ENCODE peak calls at places on chromosome 15, in nine cellular contexts. One of them, this sample, is unnamed.

GRCh38 chr15:98221144-98221543 is 260.6 kb downstream of the ARRDC4 start:
- DNase-seq in transverse colon: no peak
- DNase-seq in fibroblast of mammary gland: no peak
- DNase-seq in psoas muscle: no peak
- DNase-seq in PC-3: no peak
- DNase-seq in pancreas: no peak
- DNase-seq in cardiac fibroblast: no peak
- DNase-seq in kidney epithelial cell: no peak
- DNase-seq in BE2C: no peak
- DNase-seq in this sample: no peak

GRCh38 chr15:58513681-58514336 is 82.0 kb downstream of the LIPC start:
- DNase-seq in kidney epithelial cell: no peak
- DNase-seq in transverse colon: no peak
- DNase-seq in pancreas: no peak
- DNase-seq in BE2C: no peak
- DNase-seq in psoas muscle: no peak
- DNase-seq in cardiac fibroblast: no peak
- DNase-seq in fibroblast of mammary gland: no peak
- DNase-seq in PC-3: no peak
- DNase-seq in this sample: no peak

GRCh38 chr15:93459396-93459795 is 370.4 kb upstream of the RGMA start:
- DNase-seq in kidney epithelial cell: no peak
- DNase-seq in cardiac fibroblast: no peak
- DNase-seq in psoas muscle: peak; percentile 78
- DNase-seq in pancreas: no peak
- DNase-seq in PC-3: no peak
- DNase-seq in transverse colon: no peak
- DNase-seq in BE2C: no peak
- DNase-seq in fibroblast of mammary gland: no peak
- DNase-seq in this sample: no peak

GRCh38 chr15:69380100-69380725 is 33.9 kb upstream of the KIF23 start:
- DNase-seq in PC-3: peak; percentile 13
- DNase-seq in fibroblast of mammary gland: no peak
- DNase-seq in transverse colon: no peak
- DNase-seq in BE2C: no peak
- DNase-seq in kidney epithelial cell: no peak
- DNase-seq in pancreas: no peak
- DNase-seq in psoas muscle: no peak
- DNase-seq in cardiac fibroblast: peak; percentile 33
- DNase-seq in this sample: peak; percentile 29

GRCh38 chr15:36888018-36888992 is 212.0 kb downstream of the MEIS2 start:
- DNase-seq in fibroblast of mammary gland: peak; percentile 44
- DNase-seq in psoas muscle: peak; percentile 28
- DNase-seq in kidney epithelial cell: no peak
- DNase-seq in BE2C: peak; percentile 60
- DNase-seq in PC-3: no peak
- DNase-seq in transverse colon: no peak
- DNase-seq in pancreas: no peak
- DNase-seq in cardiac fibroblast: peak; percentile 14
- DNase-seq in this sample: peak; percentile 56

GRCh38 chr15:68646751-68647150 is 68.0 kb downstream of the CORO2B start:
- DNase-seq in cardiac fibroblast: no peak
- DNase-seq in PC-3: no peak
- DNase-seq in BE2C: no peak
- DNase-seq in transverse colon: no peak
- DNase-seq in pancreas: no peak
- DNase-seq in fibroblast of mammary gland: no peak
- DNase-seq in kidney epithelial cell: no peak
- DNase-seq in psoas muscle: no peak
- DNase-seq in this sample: no peak

GRCh38 chr15:70348581-70349344 is 251.0 kb upstream of the TLE3 start:
- DNase-seq in PC-3: no peak
- DNase-seq in fibroblast of mammary gland: peak; percentile 79
- DNase-seq in cardiac fibroblast: peak; percentile 14
- DNase-seq in pancreas: peak; percentile 48
- DNase-seq in BE2C: peak; percentile 85
- DNase-seq in psoas muscle: no peak
- DNase-seq in transverse colon: peak; percentile 26
- DNase-seq in kidney epithelial cell: no peak
- DNase-seq in this sample: peak; percentile 56

GRCh38 chr15:66761723-66762595 is 59.9 kb downstream of the SMAD6 start:
- DNase-seq in kidney epithelial cell: no peak
- DNase-seq in cardiac fibroblast: peak; percentile 33
- DNase-seq in BE2C: no peak
- DNase-seq in transverse colon: no peak
- DNase-seq in fibroblast of mammary gland: peak; percentile 33
- DNase-seq in pancreas: no peak
- DNase-seq in PC-3: peak; percentile 72
- DNase-seq in psoas muscle: peak; percentile 8
- DNase-seq in this sample: peak; percentile 50

GRCh38 chr15:48352474-48353072 is 21.3 kb downstream of the DUT start:
- DNase-seq in PC-3: peak; percentile 82
- DNase-seq in cardiac fibroblast: peak; percentile 82
- DNase-seq in psoas muscle: no peak
- DNase-seq in kidney epithelial cell: no peak
- DNase-seq in pancreas: no peak
- DNase-seq in fibroblast of mammary gland: peak; percentile 80
- DNase-seq in transverse colon: peak; percentile 44
- DNase-seq in BE2C: peak; percentile 72
- DNase-seq in this sample: peak; percentile 78

GRCh38 chr15:39075311-39075710 is 505.6 kb upstream of the THBS1 start:
- DNase-seq in psoas muscle: no peak
- DNase-seq in PC-3: no peak
- DNase-seq in transverse colon: no peak
- DNase-seq in BE2C: no peak
- DNase-seq in cardiac fibroblast: peak; percentile 23
- DNase-seq in fibroblast of mammary gland: peak; percentile 25
- DNase-seq in pancreas: no peak
- DNase-seq in kidney epithelial cell: no peak
- DNase-seq in this sample: peak; percentile 63

GRCh38 chr15:69497634-69498033 is 45.0 kb downstream of the RPLP1 start:
- DNase-seq in fibroblast of mammary gland: no peak
- DNase-seq in BE2C: no peak
- DNase-seq in pancreas: no peak
- DNase-seq in transverse colon: no peak
- DNase-seq in psoas muscle: no peak
- DNase-seq in PC-3: no peak
- DNase-seq in kidney epithelial cell: no peak
- DNase-seq in cardiac fibroblast: no peak
- DNase-seq in this sample: no peak

GRCh38 chr15:85741021-85741421 is 53.7 kb downstream of the KLHL25 start:
- DNase-seq in psoas muscle: no peak
- DNase-seq in transverse colon: no peak
- DNase-seq in fibroblast of mammary gland: no peak
- DNase-seq in BE2C: no peak
- DNase-seq in pancreas: no peak
- DNase-seq in cardiac fibroblast: no peak
- DNase-seq in kidney epithelial cell: no peak
- DNase-seq in PC-3: no peak
- DNase-seq in this sample: no peak

GRCh38 chr15:85741662-85742061 is 53.1 kb downstream of the KLHL25 start:
- DNase-seq in psoas muscle: no peak
- DNase-seq in PC-3: no peak
- DNase-seq in pancreas: no peak
- DNase-seq in kidney epithelial cell: no peak
- DNase-seq in transverse colon: no peak
- DNase-seq in cardiac fibroblast: no peak
- DNase-seq in fibroblast of mammary gland: no peak
- DNase-seq in BE2C: no peak
- DNase-seq in this sample: no peak

GRCh38 chr15:85744636-85745422 is 49.9 kb downstream of the KLHL25 start:
- DNase-seq in BE2C: no peak
- DNase-seq in cardiac fibroblast: no peak
- DNase-seq in transverse colon: no peak
- DNase-seq in psoas muscle: no peak
- DNase-seq in fibroblast of mammary gland: no peak
- DNase-seq in kidney epithelial cell: no peak
- DNase-seq in PC-3: no peak
- DNase-seq in pancreas: no peak
- DNase-seq in this sample: no peak

GRCh38 chr15:85743392-85744045 is 51.2 kb downstream of the KLHL25 start:
- DNase-seq in psoas muscle: no peak
- DNase-seq in fibroblast of mammary gland: no peak
- DNase-seq in pancreas: no peak
- DNase-seq in cardiac fibroblast: no peak
- DNase-seq in PC-3: no peak
- DNase-seq in BE2C: no peak
- DNase-seq in transverse colon: no peak
- DNase-seq in kidney epithelial cell: no peak
- DNase-seq in this sample: no peak

DNA sequence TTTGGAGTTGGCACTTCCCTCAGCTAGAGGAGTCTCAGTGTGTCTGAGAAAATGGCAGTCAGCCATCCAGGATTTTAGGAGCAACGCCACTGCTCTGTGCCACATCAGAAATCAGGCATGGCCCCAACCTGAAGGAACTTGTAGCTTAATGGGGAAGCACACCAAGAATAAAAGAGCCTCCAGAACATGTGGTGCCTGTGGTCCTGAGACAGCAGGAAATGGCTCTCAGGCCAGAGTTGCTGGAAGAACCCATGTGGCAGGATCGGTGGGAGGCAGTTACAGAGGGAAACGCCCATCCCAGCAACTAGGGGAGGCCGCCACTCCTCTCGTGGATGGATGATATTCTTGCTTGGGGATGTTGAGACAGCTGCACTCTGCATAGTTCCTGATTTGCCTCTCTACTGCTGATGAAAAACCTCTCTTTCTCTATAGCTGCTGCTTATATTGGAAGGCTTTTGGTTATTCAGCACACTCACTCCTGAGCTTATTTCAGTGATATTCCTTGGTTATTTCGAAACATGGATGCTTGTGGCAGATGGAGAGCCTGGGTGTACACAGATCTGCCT is 52.5 kb downstream of the KLHL25 start:
- DNase-seq in PC-3: no peak
- DNase-seq in cardiac fibroblast: no peak
- DNase-seq in BE2C: no peak
- DNase-seq in fibroblast of mammary gland: peak; percentile 57
- DNase-seq in transverse colon: no peak
- DNase-seq in pancreas: no peak
- DNase-seq in kidney epithelial cell: no peak
- DNase-seq in psoas muscle: no peak
- DNase-seq in this sample: peak; percentile 42
- H3K4me3 ChIP-seq in PC-3: no peak overlapping the region
- H3K4me3 ChIP-seq in cardiac fibroblast: no peak overlapping the region
- H3K4me3 ChIP-seq in BE2C: no peak overlapping the region
- H3K4me3 ChIP-seq in fibroblast of mammary gland: no peak overlapping the region
- H3K4me3 ChIP-seq in transverse colon: no peak overlapping the region
- H3K4me3 ChIP-seq in pancreas: no peak overlapping the region
- H3K4me3 ChIP-seq in kidney epithelial cell: no peak overlapping the region
- H3K4me3 ChIP-seq in psoas muscle: no peak overlapping the region
- H3K4me3 ChIP-seq in this sample: no peak overlapping the region

DNA sequence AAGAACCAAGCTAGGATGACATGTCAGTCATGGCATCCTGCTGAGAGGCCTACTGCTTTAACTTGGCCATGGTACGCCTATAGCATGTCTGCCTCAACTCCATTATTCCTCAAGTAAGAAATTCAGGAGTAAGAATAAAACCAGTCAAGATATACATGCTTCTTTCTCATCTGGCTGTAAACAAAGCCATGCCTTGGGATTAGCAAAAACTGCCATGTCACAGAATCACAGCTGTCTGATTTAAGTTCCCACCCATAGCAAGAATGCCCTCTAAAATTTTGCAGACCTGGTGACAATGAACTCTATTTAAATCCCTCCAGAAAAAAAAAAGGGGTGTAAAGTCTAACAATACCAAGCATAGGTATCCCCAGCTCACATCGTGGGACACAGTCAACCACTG is 55.6 kb upstream of the ACAN start:
- DNase-seq in fibroblast of mammary gland: no peak
- DNase-seq in BE2C: no peak
- DNase-seq in psoas muscle: no peak
- DNase-seq in cardiac fibroblast: no peak
- DNase-seq in transverse colon: no peak
- DNase-seq in PC-3: no peak
- DNase-seq in kidney epithelial cell: no peak
- DNase-seq in pancreas: no peak
- DNase-seq in this sample: no peak
- TF ChIP-seq CTCF in fibroblast of mammary gland: no peak
- TF ChIP-seq CTCF in BE2C: no peak
- TF ChIP-seq CTCF in psoas muscle: no peak
- TF ChIP-seq CTCF in cardiac fibroblast: no peak
- TF ChIP-seq CTCF in transverse colon: no peak
- TF ChIP-seq CTCF in PC-3: no peak
- TF ChIP-seq CTCF in kidney epithelial cell: no peak
- TF ChIP-seq CTCF in pancreas: no peak
- TF ChIP-seq CTCF in this sample: no peak

GRCh38 chr15:31084176-31084575 is 17.3 kb downstream of the TRPM1 start:
- DNase-seq in BE2C: no peak
- DNase-seq in transverse colon: no peak
- DNase-seq in pancreas: no peak
- DNase-seq in fibroblast of mammary gland: no peak
- DNase-seq in psoas muscle: no peak
- DNase-seq in PC-3: no peak
- DNase-seq in cardiac fibroblast: no peak
- DNase-seq in kidney epithelial cell: no peak
- DNase-seq in this sample: no peak
- H3K4me3 ChIP-seq in BE2C: no peak overlapping the region
- H3K4me3 ChIP-seq in transverse colon: no peak overlapping the region
- H3K4me3 ChIP-seq in pancreas: no peak overlapping the region
- H3K4me3 ChIP-seq in fibroblast of mammary gland: no peak overlapping the region
- H3K4me3 ChIP-seq in psoas muscle: no peak overlapping the region
- H3K4me3 ChIP-seq in PC-3: no peak overlapping the region
- H3K4me3 ChIP-seq in cardiac fibroblast: no peak overlapping the region
- H3K4me3 ChIP-seq in kidney epithelial cell: no peak overlapping the region
- H3K4me3 ChIP-seq in this sample: no peak overlapping the region

GRCh38 chr15:88655780-88656488 is 17.1 kb downstream of the ISG20 start:
- DNase-seq in fibroblast of mammary gland: no peak
- DNase-seq in kidney epithelial cell: no peak
- DNase-seq in PC-3: no peak
- DNase-seq in pancreas: no peak
- DNase-seq in psoas muscle: no peak
- DNase-seq in BE2C: no peak
- DNase-seq in transverse colon: no peak
- DNase-seq in cardiac fibroblast: no peak
- DNase-seq in this sample: no peak
- TF ChIP-seq CTCF in fibroblast of mammary gland: no peak
- TF ChIP-seq CTCF in kidney epithelial cell: no peak
- TF ChIP-seq CTCF in PC-3: no peak
- TF ChIP-seq CTCF in pancreas: no peak
- TF ChIP-seq CTCF in psoas muscle: no peak
- TF ChIP-seq CTCF in BE2C: no peak
- TF ChIP-seq CTCF in transverse colon: no peak
- TF ChIP-seq CTCF in cardiac fibroblast: no peak
- TF ChIP-seq CTCF in this sample: no peak

GRCh38 chr15:77569647-77570186 is 63.0 kb downstream of the LINGO1 start:
- DNase-seq in kidney epithelial cell: no peak
- DNase-seq in transverse colon: no peak
- DNase-seq in psoas muscle: no peak
- DNase-seq in cardiac fibroblast: no peak
- DNase-seq in pancreas: no peak
- DNase-seq in fibroblast of mammary gland: peak; percentile 12
- DNase-seq in PC-3: no peak
- DNase-seq in BE2C: no peak
- DNase-seq in this sample: peak; percentile 6
- H3K4me3 ChIP-seq in kidney epithelial cell: no peak overlapping the region
- H3K4me3 ChIP-seq in transverse colon: no peak overlapping the region
- H3K4me3 ChIP-seq in psoas muscle: peak overlapping the region; percentile 25
- H3K4me3 ChIP-seq in cardiac fibroblast: no peak overlapping the region
- H3K4me3 ChIP-seq in pancreas: peak overlapping the region; percentile 12
- H3K4me3 ChIP-seq in fibroblast of mammary gland: peak overlapping the region; percentile 12
- H3K4me3 ChIP-seq in PC-3: no peak overlapping the region
- H3K4me3 ChIP-seq in BE2C: no peak overlapping the region
- H3K4me3 ChIP-seq in this sample: peak overlapping the region; percentile 29

GRCh38 chr15:26974120-26974780 is 3.3 kb downstream of the GABRG3 start:
- DNase-seq in PC-3: peak; percentile 61
- DNase-seq in cardiac fibroblast: peak; percentile 15
- DNase-seq in kidney epithelial cell: peak; percentile 1
- DNase-seq in fibroblast of mammary gland: peak; percentile 3
- DNase-seq in psoas muscle: no peak
- DNase-seq in transverse colon: no peak
- DNase-seq in BE2C: no peak
- DNase-seq in pancreas: no peak
- DNase-seq in this sample: peak; percentile 21
- TF ChIP-seq CTCF in PC-3: peak; percentile 67
- TF ChIP-seq CTCF in cardiac fibroblast: no peak
- TF ChIP-seq CTCF in kidney epithelial cell: peak; percentile 62
- TF ChIP-seq CTCF in fibroblast of mammary gland: peak; percentile 6
- TF ChIP-seq CTCF in psoas muscle: no peak
- TF ChIP-seq CTCF in transverse colon: no peak
- TF ChIP-seq CTCF in BE2C: peak; percentile 80
- TF ChIP-seq CTCF in pancreas: no peak
- TF ChIP-seq CTCF in this sample: peak; percentile 27